ENCODE peak calls at places on chromosomes 2 and 18, in four cellular contexts. F is activated CD4-positive, alpha-beta T cell treated with anti-CD3 and anti-CD28 coated beads, Interleukin-2, amount 50 U/mL, for 1 hour; D is fibroblast of lung; O is tibial artery. W is an unnamed sample.

GRCh38 chr2:18910843-18911242 is 321.5 kb upstream of the NT5C1B start:
- DNase-seq in O (peak), D (peak), F (no peak), W (no peak)

GRCh38 chr2:71419976-71420375 is 33.4 kb upstream of the DYSF start:
- DNase-seq in O (no peak), F (no peak), D (no peak), W (no peak)

GRCh38 chr2:3594493-3595281 is at the start of gene COLEC11:
- DNase-seq in F (no peak), D (peak), O (no peak), W (no peak)

GRCh38 chr2:182587831-182588230 is 128.2 kb upstream of the DNAJC10 start:
- DNase-seq in D (peak), F (no peak), O (no peak), W (no peak)

GRCh38 chr2:27714053-27714452 is 50.4 kb downstream of the SLC4A1AP start:
- DNase-seq in F (no peak), O (no peak), D (no peak), W (no peak)

GRCh38 chr18:48829443-48830149 is 121.2 kb downstream of the SMAD7 start:
- DNase-seq in D (no peak), O (peak), F (no peak), W (no peak)

GRCh38 chr18:6427281-6427680 is 12.6 kb upstream of the L3MBTL4 start:
- DNase-seq in F (no peak), D (no peak), O (no peak), W (no peak)

GRCh38 chr18:10687161-10687925 is 161.5 kb downstream of the NAPG start:
- DNase-seq in D (peak), F (no peak), O (no peak), W (no peak)

GRCh38 chr2:64105676-64106461 is 38.4 kb downstream of the PELI1 start:
- DNase-seq in D (peak), O (no peak), F (no peak), W (no peak)

GRCh38 chr2:229081411-229081810 is 189.7 kb downstream of the PID1 start:
- DNase-seq in O (no peak), F (no peak), D (peak), W (no peak)

GRCh38 chr18:58161659-58162058 is 117.6 kb downstream of the NEDD4L start:
- DNase-seq in D (peak), O (no peak), F (no peak), W (no peak)

GRCh38 chr2:33532966-33533365 is 56.5 kb downstream of the RASGRP3 start:
- DNase-seq in O (no peak), F (no peak), D (no peak), W (no peak)

GRCh38 chr18:23588836-23589560 is 2.7 kb upstream of the NPC1 start:
- DNase-seq in F (no peak), O (no peak), D (peak), W (no peak)

GRCh38 chr2:96547203-96547641 is 10.7 kb downstream of the ARID5A start:
- DNase-seq in O (peak), F (no peak), D (no peak), W (no peak)

GRCh38 chr2:152343426-152343825 is 8.5 kb downstream of the FMNL2 start:
- DNase-seq in D (no peak), F (no peak), O (no peak), W (no peak)

GRCh38 chr2:43340945-43341356 is 114.5 kb upstream of the ZFP36L2 start:
- DNase-seq in D (peak), F (no peak), O (no peak), W (no peak)

GRCh38 chr2:207983654-207984053 is 41.7 kb downstream of the PLEKHM3 start:
- DNase-seq in D (no peak), O (no peak), F (no peak), W (no peak)

GRCh38 chr2:25116956-25117355 is 51.4 kb downstream of the POMC start:
- DNase-seq in D (no peak), O (no peak), F (no peak), W (no peak)

GRCh38 chr2:241900251-241901017 is 30.9 kb downstream of the RTP5 start:
- DNase-seq in D (no peak), F (no peak), O (no peak), W (no peak)

GRCh38 chr18:45997689-45998088 is 30.6 kb upstream of the EPG5 start:
- DNase-seq in D (no peak), O (no peak), F (no peak), W (peak)

GRCh38 chr2:88560619-88561307 is 66.5 kb downstream of the EIF2AK3 start:
- DNase-seq in O (no peak), F (no peak), D (no peak), W (no peak)

GRCh38 chr2:53490659-53491058 is 276.9 kb upstream of the CHAC2 start:
- DNase-seq in F (no peak), D (peak), O (peak), W (no peak)

GRCh38 chr2:177078416-177078815 is 134.2 kb upstream of the HNRNPA3 start:
- DNase-seq in O (no peak), F (no peak), D (no peak), W (no peak)

GRCh38 chr2:145598434-145598833 is 1078.5 kb upstream of the ZEB2 start:
- DNase-seq in F (no peak), D (peak), O (no peak), W (no peak)

GRCh38 chr2:227163998-227164744 is at the start of the genes COL4A3 and COL4A4:
- DNase-seq in D (peak), F (no peak), O (peak), W (no peak)

GRCh38 chr18:59085797-59086196 is 53.9 kb upstream of the SEC11C start:
- DNase-seq in O (no peak), F (no peak), D (peak), W (no peak)

GRCh38 chr2:181553244-181553643 is 96.1 kb downstream of the ITGA4 start:
- DNase-seq in D (no peak), F (no peak), O (no peak), W (no peak)

GRCh38 chr2:1049691-1050090 is 99.0 kb downstream of the SNTG2 start:
- DNase-seq in D (peak), F (no peak), O (no peak), W (no peak)

GRCh38 chr2:35933031-35933430 is 422.5 kb upstream of the CRIM1 start:
- DNase-seq in D (peak), F (no peak), O (no peak), W (no peak)